ENCODE peak calls at places on chromosomes 5 and 9, in ten cellular contexts. Z is CD4-positive, alpha-beta T cell; M is progenitor cell of endocrine pancreas; D is activated B cell treated with CpG ODN at 0.5 μM for 24 hours; J is CD8-positive, alpha-beta T cell; V is ascending aorta; B is A673; K is foreskin keratinocyte; W is colonic mucosa; Q is epithelial cell of esophagus. O is an unnamed sample.

GRCh38 chr9:116706310-116707290 is 19.5 kb downstream of the TRIM32 start:
- DNase-seq in Z (no peak), M (no peak), D (no peak), J (no peak), V (no peak), B (no peak), K (no peak), W (no peak), Q (no peak), O (no peak)

GRCh38 chr9:95989304-95989703 is 113.8 kb downstream of the ERCC6L2 start:
- DNase-seq in Z (no peak), M (no peak), D (no peak), J (no peak), V (no peak), B (no peak), K (no peak), W (no peak), Q (peak; percentile 55), O (no peak)

GRCh38 chr9:81601639-81602623 is 87.4 kb downstream of the TLE1 start:
- DNase-seq in Z (no peak), M (no peak), D (no peak), J (no peak), V (no peak), B (no peak), K (peak; percentile 41), W (no peak), Q (peak; percentile 80), O (no peak)

GRCh38 chr5:155699385-155699784 is 627.6 kb upstream of the SGCD start:
- DNase-seq in Z (no peak), M (no peak), D (no peak), J (no peak), V (no peak), B (no peak), K (no peak), W (no peak), Q (peak; percentile 29), O (no peak)

GRCh38 chr9:21522348-21522747 is 40.2 kb upstream of the IFNE start:
- DNase-seq in Z (no peak), M (no peak), D (no peak), J (no peak), V (no peak), B (no peak), K (no peak), W (no peak), Q (no peak), O (no peak)

GRCh38 chr9:86580688-86581087 is 226.5 kb upstream of the TUT7 start:
- DNase-seq in Z (no peak), M (no peak), D (no peak), J (no peak), V (no peak), B (no peak), K (no peak), W (no peak), Q (no peak), O (no peak)

GRCh38 chr5:85843535-85843934 is 774.2 kb upstream of the COX7C start:
- DNase-seq in Z (no peak), M (no peak), D (no peak), J (no peak), V (no peak), B (no peak), K (no peak), W (no peak), Q (no peak), O (no peak)

GRCh38 chr9:15935661-15936315 is 382.9 kb downstream of the CCDC171 start:
- DNase-seq in Z (no peak), M (no peak), D (no peak), J (no peak), V (no peak), B (no peak), K (no peak), W (no peak), Q (no peak), O (no peak)

GRCh38 chr5:10577371-10578291 is 13.8 kb downstream of the ANKRD33B start:
- DNase-seq in Z (no peak), M (no peak), D (no peak), J (no peak), V (no peak), B (no peak), K (no peak), W (no peak), Q (no peak), O (no peak)

GRCh38 chr9:78029601-78030552 is 1.7 kb downstream of the GNAQ start:
- DNase-seq in Z (no peak), M (no peak), D (no peak), J (no peak), V (peak; percentile 67), B (peak; percentile 42), K (no peak), W (peak; percentile 55), Q (peak; percentile 30), O (no peak)

GRCh38 chr5:66898241-66899039 is 298.2 kb downstream of the CD180 start:
- DNase-seq in Z (no peak), M (no peak), D (no peak), J (no peak), V (no peak), B (no peak), K (no peak), W (no peak), Q (peak; percentile 61), O (no peak)

GRCh38 chr5:178320281-178320855 is 87.8 kb upstream of the PHYKPL start:
- DNase-seq in Z (no peak), M (no peak), D (no peak), J (no peak), V (no peak), B (no peak), K (no peak), W (no peak), Q (no peak), O (no peak)

GRCh38 chr9:12643686-12644085 is 49.5 kb upstream of the TYRP1 start:
- DNase-seq in Z (no peak), M (no peak), D (no peak), J (no peak), V (no peak), B (no peak), K (no peak), W (no peak), Q (no peak), O (no peak)

GRCh38 chr9:98989036-98990000 is 45.6 kb downstream of the COL15A1 start:
- DNase-seq in Z (no peak), M (no peak), D (no peak), J (no peak), V (peak; percentile 98), B (peak; percentile 67), K (peak; percentile 41), W (no peak), Q (peak; percentile 90), O (no peak)

GRCh38 chr5:1507457-1507856 is 16.3 kb downstream of the LPCAT1 start:
- DNase-seq in Z (no peak), M (no peak), D (peak; percentile 13), J (no peak), V (no peak), B (no peak), K (no peak), W (no peak), Q (no peak), O (no peak)

GRCh38 chr5:23146183-23146582 is 293.0 kb upstream of the CDH12 start:
- DNase-seq in Z (no peak), M (no peak), D (no peak), J (no peak), V (no peak), B (no peak), K (no peak), W (no peak), Q (no peak), O (no peak)

GRCh38 chr9:124267271-124267807 is 9.6 kb downstream of the NEK6 start:
- DNase-seq in Z (no peak), M (no peak), D (peak; percentile 43), J (no peak), V (peak; percentile 83), B (peak; percentile 54), K (no peak), W (peak; percentile 82), Q (peak; percentile 87), O (no peak)

GRCh38 chr5:173513521-173513991 is 102.9 kb downstream of the BOD1 start:
- DNase-seq in Z (no peak), M (no peak), D (no peak), J (no peak), V (no peak), B (no peak), K (no peak), W (no peak), Q (no peak), O (no peak)
- TF ChIP-seq CTCF in Z (no peak), M (no peak), D (no peak), J (no peak), V (no peak), B (no peak), K (peak; percentile 5), W (no peak), Q (no peak), O (no peak)

DNA sequence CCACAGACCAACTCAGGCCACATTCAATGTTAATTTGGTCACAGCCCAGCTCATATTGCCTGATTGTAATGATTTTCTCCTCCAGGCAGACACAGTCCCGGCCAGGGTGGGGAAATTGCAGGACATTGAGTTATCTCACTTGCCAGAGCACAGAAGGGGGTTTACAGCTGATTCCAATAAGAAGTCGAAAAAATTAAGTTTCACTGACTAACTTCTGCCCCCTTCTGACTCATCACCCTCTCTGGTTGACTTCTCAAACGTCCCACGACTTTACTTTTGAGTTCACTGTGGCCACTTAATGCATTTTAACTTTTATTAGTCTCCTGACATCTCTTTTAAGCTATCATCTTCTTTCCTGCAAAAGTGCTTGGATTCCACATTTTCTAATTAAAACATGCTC is 321.4 kb upstream of the WWC1 start:
- DNase-seq in Z (no peak), M (no peak), D (no peak), J (no peak), V (no peak), B (peak; percentile 66), K (no peak), W (no peak), Q (no peak), O (peak; percentile 18)
- TF ChIP-seq CTCF in Z (no peak), M (no peak), D (no peak), J (no peak), V (no peak), B (peak; percentile 46), K (peak; percentile 5), W (no peak), Q (no peak), O (no peak)

GRCh38 chr5:154505567-154505966 is 27.5 kb upstream of the HAND1 start:
- DNase-seq in Z (no peak), M (no peak), D (no peak), J (no peak), V (no peak), B (no peak), K (no peak), W (no peak), Q (no peak), O (no peak)
- TF ChIP-seq CTCF in Z (no peak), M (peak; percentile 27), D (no peak), J (no peak), V (no peak), B (no peak), K (no peak), W (no peak), Q (no peak), O (no peak)

GRCh38 chr5:141326088-141326854 is 4.0 kb upstream of the PCDHGA1 start:
- DNase-seq in Z (peak; percentile 60), M (no peak), D (peak; percentile 41), J (peak; percentile 52), V (peak; percentile 73), B (peak; percentile 93), K (no peak), W (peak; percentile 64), Q (peak; percentile 58), O (peak; percentile 62)
- TF ChIP-seq CTCF in Z (peak; percentile 58), M (peak; percentile 59), D (no peak), J (peak; percentile 62), V (peak; percentile 50), B (peak; percentile 86), K (peak; percentile 64), W (peak; percentile 26), Q (peak; percentile 49), O (peak; percentile 43)

GRCh38 chr9:882416-882931 is 41.0 kb downstream of the DMRT1 start:
- DNase-seq in Z (no peak), M (no peak), D (no peak), J (no peak), V (no peak), B (no peak), K (no peak), W (no peak), Q (peak; percentile 17), O (no peak)
- TF ChIP-seq CTCF in Z (no peak), M (no peak), D (no peak), J (no peak), V (no peak), B (no peak), K (peak; percentile 20), W (no peak), Q (no peak), O (no peak)

O was measured in GM10248.